ENCODE peak calls at places on chromosomes 6 and 20, in five cellular contexts. Q, A, R, W and E are unnamed samples.

GRCh38 chr20:62202083-62202395 is 18.0 kb downstream of the HRH3 start:
- DNase-seq in Q (peak), A (peak), R (no peak), W (no peak), E (no peak)

GRCh38 chr6:29989211-29989610 is 46.9 kb downstream of the HLA-A start:
- DNase-seq in Q (no peak), A (no peak), R (peak), W (no peak), E (peak)

GRCh38 chr20:36061754-36062153 is 92.8 kb upstream of the EPB41L1 start:
- DNase-seq in Q (no peak), A (no peak), R (no peak), W (no peak), E (no peak)

GRCh38 chr20:49615401-49616153 is 47.6 kb upstream of the PTGIS start:
- DNase-seq in Q (peak), A (no peak), R (no peak), W (no peak), E (no peak)

GRCh38 chr6:494394-494793 is 102.8 kb downstream of the IRF4 start:
- DNase-seq in Q (no peak), A (no peak), R (no peak), W (no peak), E (no peak)

GRCh38 chr6:116047173-116047933 is 13.3 kb downstream of the FRK start:
- DNase-seq in Q (peak), A (peak), R (peak), W (no peak), E (peak)

GRCh38 chr6:144315226-144315980 is 30.3 kb downstream of the UTRN start:
- DNase-seq in Q (no peak), A (no peak), R (no peak), W (no peak), E (no peak)

GRCh38 chr6:63245908-63246307 is 34.6 kb downstream of the FKBP1C start:
- DNase-seq in Q (no peak), A (no peak), R (no peak), W (no peak), E (no peak)

GRCh38 chr6:155418017-155418749 is 37.5 kb downstream of the NOX3 start:
- DNase-seq in Q (no peak), A (peak), R (peak), W (peak), E (peak)

GRCh38 chr20:43724383-43724782 is 2.4 kb downstream of the GTSF1L start:
- DNase-seq in Q (no peak), A (no peak), R (no peak), W (no peak), E (no peak)

GRCh38 chr6:11130605-11131004 is 19.1 kb upstream of the ERVFRD-1 start:
- DNase-seq in Q (no peak), A (no peak), R (no peak), W (no peak), E (no peak)

GRCh38 chr6:128784266-128784665 is 98.7 kb upstream of the LAMA2 start:
- DNase-seq in Q (no peak), A (no peak), R (no peak), W (no peak), E (no peak)

GRCh38 chr20:44603327-44603726 is 20.9 kb downstream of the PKIG start:
- DNase-seq in Q (no peak), A (no peak), R (no peak), W (no peak), E (no peak)

GRCh38 chr6:36063318-36063717 is 35.7 kb downstream of the MAPK14 start:
- DNase-seq in Q (no peak), A (no peak), R (no peak), W (no peak), E (no peak)

GRCh38 chr6:148869589-148869988 is 122.8 kb downstream of the UST start:
- DNase-seq in Q (peak), A (peak), R (peak), W (no peak), E (peak)

GRCh38 chr20:51318058-51318960 is 224.2 kb downstream of the NFATC2 start:
- DNase-seq in Q (peak), A (no peak), R (no peak), W (peak), E (peak)

GRCh38 chr6:120913519-120913918 is 420.8 kb downstream of the TBC1D32 start:
- DNase-seq in Q (no peak), A (no peak), R (no peak), W (no peak), E (no peak)

DNA sequence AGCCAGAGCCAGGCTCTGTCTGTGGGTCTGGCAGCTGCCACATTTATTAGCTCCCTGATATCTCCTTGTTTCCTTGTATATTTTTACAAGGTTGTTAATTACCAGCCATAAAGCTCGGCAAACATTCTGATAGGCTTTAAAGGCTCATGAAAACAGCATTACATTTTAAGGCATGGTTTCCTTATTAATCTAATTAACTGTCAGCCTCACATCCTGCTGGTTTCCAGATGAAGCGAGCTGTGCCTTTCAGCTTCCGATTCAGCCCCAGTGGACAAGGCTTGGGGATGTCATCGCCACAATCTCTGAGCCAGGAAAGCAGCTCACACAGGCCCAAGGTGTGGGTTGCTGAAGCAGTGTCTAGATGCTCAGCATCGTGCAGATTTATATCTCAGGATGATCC is 66.0 kb upstream of the RALY start:
- DNase-seq in Q (no peak), A (no peak), R (no peak), W (no peak), E (no peak)
- TF ChIP-seq CTCF in Q (no peak), A (no peak), R (no peak), W (no peak), E (no peak)

GRCh38 chr20:22127587-22127986 is 422.1 kb downstream of the PAX1 start:
- DNase-seq in Q (no peak), A (no peak), R (no peak), W (no peak), E (no peak)
- H3K4me3 ChIP-seq in Q (no peak), A (no peak), R (no peak), W (no peak), E (no peak)

GRCh38 chr20:33072813-33073212 is 6.6 kb upstream of the BPIFB4 start:
- DNase-seq in Q (no peak), A (no peak), R (no peak), W (no peak), E (no peak)

GRCh38 chr20:33079267-33079666 is at the start of gene BPIFB4:
- DNase-seq in Q (peak), A (no peak), R (peak), W (no peak), E (peak)

GRCh38 chr20:33074675-33075074 is 4.8 kb upstream of the BPIFB4 start:
- DNase-seq in Q (no peak), A (no peak), R (no peak), W (no peak), E (no peak)

GRCh38 chr20:33075281-33075680 is 4.2 kb upstream of the BPIFB4 start:
- DNase-seq in Q (no peak), A (no peak), R (no peak), W (no peak), E (no peak)

GRCh38 chr20:33076662-33077398 is 2.6 kb upstream of the BPIFB4 start:
- DNase-seq in Q (peak), A (no peak), R (no peak), W (no peak), E (peak)
- TF ChIP-seq CTCF in Q (peak), A (no peak), R (peak), W (no peak), E (peak)

GRCh38 chr6:7615611-7616383 is 25.8 kb downstream of the SNRNP48 start:
- DNase-seq in Q (peak), A (peak), R (peak), W (peak), E (peak)
- H3K4me3 ChIP-seq in Q (no peak), A (peak), R (no peak), W (no peak), E (peak)

DNA sequence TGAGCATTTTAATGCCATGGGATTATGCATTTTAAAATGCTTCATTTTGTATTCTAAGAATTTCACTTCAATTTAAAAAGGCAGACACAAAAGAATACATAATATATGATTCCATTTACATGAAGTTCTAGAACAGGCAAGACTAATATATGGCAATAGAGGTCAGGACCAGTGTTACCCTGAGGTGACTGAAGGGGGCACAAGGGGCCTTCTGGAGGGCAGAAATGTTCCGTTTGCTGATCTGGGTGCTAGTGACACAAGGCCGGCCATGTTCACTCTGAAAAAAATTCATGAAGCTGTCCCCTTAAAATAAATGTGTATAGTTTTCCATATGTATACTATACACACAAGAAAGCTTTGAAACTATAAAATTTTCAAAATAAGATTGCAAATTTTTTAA is 28.5 kb downstream of the TASP1 start:
- DNase-seq in Q (no peak), A (no peak), R (no peak), W (no peak), E (no peak)
- TF ChIP-seq CTCF in Q (no peak), A (no peak), R (no peak), W (peak), E (no peak)

DNA sequence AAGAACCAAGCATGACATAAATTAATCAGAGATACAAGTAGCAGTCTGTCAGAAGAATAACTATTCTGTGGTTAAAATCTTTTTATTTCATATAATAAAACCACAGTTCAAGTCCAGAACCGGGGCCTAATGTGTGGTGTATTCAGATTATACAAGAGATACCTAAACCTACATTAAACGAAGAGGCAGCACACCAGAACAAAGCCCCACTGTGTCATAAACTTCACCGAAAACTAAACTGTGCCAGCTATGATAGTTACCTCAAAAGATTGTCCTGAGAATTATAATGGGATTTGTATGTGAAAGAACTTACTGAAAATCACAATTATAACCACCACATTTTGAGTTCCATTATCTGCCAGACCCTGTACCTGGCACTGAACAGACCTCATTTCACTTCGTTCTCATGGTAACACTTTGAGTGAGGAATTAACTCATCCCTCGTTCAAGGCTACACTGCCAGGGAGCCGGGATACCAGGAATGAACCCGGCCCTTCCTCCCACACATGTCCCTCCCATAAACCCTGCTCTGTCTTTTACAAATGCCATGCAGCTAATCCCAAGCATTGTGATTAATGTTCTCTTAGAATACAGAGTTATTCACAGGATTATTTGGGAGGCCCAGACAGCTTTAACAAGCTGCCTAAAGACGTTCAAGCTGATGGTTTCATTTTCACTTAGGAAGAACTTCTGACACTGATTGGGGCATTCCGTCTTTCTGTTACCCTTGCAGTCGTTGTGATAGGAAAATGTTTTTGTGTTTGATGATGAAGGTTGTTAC is 42.7 kb upstream of the CD83 start:
- DNase-seq in Q (peak), A (peak), R (peak), W (no peak), E (peak)
- H3K4me3 ChIP-seq in Q (peak), A (peak), R (peak), W (peak), E (peak)

GRCh38 chr6:118639054-118639964 is 12.1 kb downstream of the CEP85L start:
- DNase-seq in Q (no peak), A (no peak), R (no peak), W (no peak), E (no peak)

GRCh38 chr6:118646977-118647376 is 4.4 kb downstream of the CEP85L start:
- DNase-seq in Q (no peak), A (no peak), R (no peak), W (no peak), E (no peak)

GRCh38 chr6:118641042-118641441 is 10.3 kb downstream of the CEP85L start:
- DNase-seq in Q (no peak), A (no peak), R (no peak), W (no peak), E (no peak)

GRCh38 chr6:118645395-118645794 is 6.0 kb downstream of the CEP85L start:
- DNase-seq in Q (no peak), A (no peak), R (no peak), W (no peak), E (peak)

GRCh38 chr6:118644007-118644406 is 7.4 kb downstream of the CEP85L start:
- DNase-seq in Q (no peak), A (peak), R (peak), W (no peak), E (peak)
- TF ChIP-seq CTCF in Q (no peak), A (no peak), R (no peak), W (no peak), E (no peak)

GRCh38 chr6:134908906-134909516 is 40.9 kb downstream of the ALDH8A1 start:
- DNase-seq in Q (peak), A (peak), R (peak), W (no peak), E (peak)
- H3K4me3 ChIP-seq in Q (peak), A (peak), R (no peak), W (no peak), E (no peak)